ENCODE peak calls at places on chromosome 16, in nine cellular contexts. J is H4; T is kidney; X is GOT3; V is activated naive CD8-positive, alpha-beta T cell treated with anti-CD3 and anti-CD28 coated beads, Interleukin-2, amount 50 U/mL, for 24 hours; E is frontal cortex; S is NCI-H2171 treated with DMSO at 0.1 percent for 48 hours; M is adrenal gland; P is upper lobe of right lung. D is an unnamed sample.

GRCh38 chr16:27764869-27765675 is 215.1 kb downstream of the KATNIP start:
- DNase-seq in J (no peak), T (no peak), X (no peak), V (no peak), E (no peak), S (no peak), M (no peak), P (peak), D (no peak)

GRCh38 chr16:22357635-22357971 is 16.8 kb downstream of the CDR2 start:
- DNase-seq in J (no peak), T (no peak), X (no peak), V (no peak), E (no peak), S (no peak), M (no peak), P (no peak), D (no peak)

GRCh38 chr16:30382398-30383015 is at the start of gene SEPTIN1:
- DNase-seq in J (no peak), T (no peak), X (no peak), V (peak), E (no peak), S (no peak), M (no peak), P (no peak), D (no peak)

GRCh38 chr16:55834044-55834443 is 1.1 kb upstream of the CES1 start:
- DNase-seq in J (no peak), T (no peak), X (no peak), V (no peak), E (no peak), S (no peak), M (no peak), P (no peak), D (no peak)

GRCh38 chr16:80610489-80611156 is 69.8 kb downstream of the DYNLRB2 start:
- DNase-seq in J (peak), T (no peak), X (no peak), V (no peak), E (no peak), S (no peak), M (no peak), P (no peak), D (no peak)

GRCh38 chr16:86690970-86691369 is 112.6 kb downstream of the FOXL1 start:
- DNase-seq in J (no peak), T (no peak), X (no peak), V (no peak), E (no peak), S (no peak), M (no peak), P (no peak), D (no peak)

GRCh38 chr16:4535627-4536108 is 2.9 kb downstream of the CDIP1 start:
- DNase-seq in J (no peak), T (no peak), X (no peak), V (peak), E (peak), S (no peak), M (no peak), P (peak), D (no peak)

GRCh38 chr16:16162591-16162990 is 60.7 kb downstream of the ABCC6 start:
- DNase-seq in J (no peak), T (no peak), X (no peak), V (no peak), E (no peak), S (no peak), M (no peak), P (no peak), D (no peak)

GRCh38 chr16:27867122-27868110 is 196.1 kb downstream of the GSG1L start:
- DNase-seq in J (peak), T (peak), X (no peak), V (peak), E (peak), S (peak), M (peak), P (peak), D (peak)

GRCh38 chr16:2154533-2155090 is 970 bp upstream of the TRAF7 start:
- DNase-seq in J (no peak), T (no peak), X (no peak), V (peak), E (no peak), S (peak), M (no peak), P (no peak), D (no peak)

GRCh38 chr16:73230651-73231050 is 182.7 kb upstream of the ZFHX3 start:
- DNase-seq in J (no peak), T (no peak), X (no peak), V (no peak), E (no peak), S (no peak), M (no peak), P (no peak), D (peak)

GRCh38 chr16:3518983-3519343 is 18.2 kb downstream of the CLUAP1 start:
- DNase-seq in J (no peak), T (no peak), X (no peak), V (no peak), E (no peak), S (no peak), M (no peak), P (no peak), D (no peak)

GRCh38 chr16:11079657-11080187 is 135.4 kb downstream of the CLEC16A start:
- DNase-seq in J (peak), T (no peak), X (no peak), V (no peak), E (no peak), S (peak), M (no peak), P (no peak), D (no peak)

GRCh38 chr16:87050142-87050541 is 267.1 kb downstream of the C16orf95 start:
- DNase-seq in J (no peak), T (peak), X (no peak), V (no peak), E (no peak), S (no peak), M (no peak), P (no peak), D (no peak)

GRCh38 chr16:89137666-89138512 is 33.7 kb upstream of the CDH15 start:
- DNase-seq in J (no peak), T (peak), X (no peak), V (no peak), E (no peak), S (no peak), M (no peak), P (peak), D (no peak)

GRCh38 chr16:30521873-30522641 is 4.3 kb downstream of the ZNF768 start:
- DNase-seq in J (no peak), T (peak), X (no peak), V (no peak), E (no peak), S (no peak), M (no peak), P (no peak), D (no peak)

GRCh38 chr16:63217011-63217410 is 1180.8 kb upstream of the CDH8 start:
- DNase-seq in J (no peak), T (no peak), X (no peak), V (no peak), E (no peak), S (no peak), M (no peak), P (no peak), D (no peak)

GRCh38 chr16:58026139-58026704 is 668 bp downstream of the MMP15 start:
- DNase-seq in J (no peak), T (peak), X (no peak), V (peak), E (peak), S (peak), M (peak), P (peak), D (no peak)

GRCh38 chr16:73125860-73126259 is 77.9 kb upstream of the ZFHX3 start:
- DNase-seq in J (no peak), T (no peak), X (no peak), V (no peak), E (no peak), S (no peak), M (no peak), P (no peak), D (no peak)

GRCh38 chr16:71431991-71432390 is 9.9 kb downstream of the TLE7 start:
- DNase-seq in J (no peak), T (no peak), X (no peak), V (no peak), E (no peak), S (no peak), M (no peak), P (no peak), D (no peak)

GRCh38 chr16:27774779-27775178 is 224.8 kb downstream of the KATNIP start:
- DNase-seq in J (no peak), T (peak), X (no peak), V (no peak), E (no peak), S (no peak), M (no peak), P (no peak), D (no peak)

GRCh38 chr16:75010427-75010826 is 11.6 kb downstream of the ZNRF1 start:
- DNase-seq in J (no peak), T (no peak), X (no peak), V (no peak), E (no peak), S (no peak), M (no peak), P (no peak), D (no peak)

GRCh38 chr16:87895641-87896141 is 26.4 kb upstream of the SLC7A5 start:
- DNase-seq in J (no peak), T (no peak), X (peak), V (peak), E (no peak), S (no peak), M (no peak), P (no peak), D (peak)

GRCh38 chr16:3094289-3095027 is 4.6 kb downstream of the ZSCAN10 start:
- DNase-seq in J (peak), T (peak), X (no peak), V (peak), E (no peak), S (no peak), M (no peak), P (no peak), D (no peak)

GRCh38 chr16:48462146-48462740 is 77.0 kb upstream of the SIAH1 start:
- DNase-seq in J (no peak), T (no peak), X (no peak), V (no peak), E (no peak), S (no peak), M (no peak), P (no peak), D (no peak)

GRCh38 chr16:66508261-66508913 is 41.5 kb downstream of the TK2 start:
- DNase-seq in J (peak), T (peak), X (no peak), V (no peak), E (no peak), S (no peak), M (no peak), P (no peak), D (no peak)

GRCh38 chr16:15671530-15672117 is 21.6 kb downstream of the NDE1 start:
- DNase-seq in J (no peak), T (no peak), X (no peak), V (no peak), E (no peak), S (no peak), M (no peak), P (no peak), D (no peak)

GRCh38 chr16:28937222-28937876 is 5.6 kb downstream of the CD19 start:
- DNase-seq in J (no peak), T (no peak), X (no peak), V (no peak), E (no peak), S (no peak), M (no peak), P (no peak), D (no peak)

GRCh38 chr16:73337371-73337770 is 289.4 kb upstream of the ZFHX3 start:
- DNase-seq in J (no peak), T (no peak), X (no peak), V (no peak), E (no peak), S (no peak), M (no peak), P (no peak), D (no peak)

GRCh38 chr16:9434659-9435058 is 343.2 kb downstream of the HAPSTR1 start:
- DNase-seq in J (no peak), T (no peak), X (no peak), V (no peak), E (no peak), S (no peak), M (no peak), P (no peak), D (no peak)

GRCh38 chr16:35745191-35745590 is 2285.8 kb downstream of the TP53TG3F start:
- DNase-seq in J (no peak), T (no peak), X (no peak), V (no peak), E (no peak), S (no peak), M (no peak), P (no peak), D (no peak)

GRCh38 chr16:54927125-54928015 is 3.3 kb upstream of the IRX5 start:
- DNase-seq in J (no peak), T (no peak), X (no peak), V (no peak), E (no peak), S (peak), M (no peak), P (no peak), D (no peak)

GRCh38 chr16:4664538-4665418 is 28.6 kb upstream of the NUDT16L1 start:
- DNase-seq in J (no peak), T (no peak), X (no peak), V (peak), E (no peak), S (peak), M (no peak), P (peak), D (no peak)

GRCh38 chr16:606656-607307 is 16.9 kb downstream of the RAB40C start:
- DNase-seq in J (no peak), T (no peak), X (no peak), V (no peak), E (no peak), S (no peak), M (no peak), P (no peak), D (no peak)

D was measured in head of caudate nucleus.